ENCODE peak calls at places on chromosomes 5 and 9, in five cellular contexts. O, N, K, Y and E are unnamed samples.

GRCh38 chr5:127791439-127791838 is 88.2 kb downstream of the CCDC192 start:
- DNase-seq in O (no peak), N (no peak), K (no peak), Y (no peak), E (no peak)

GRCh38 chr5:167916706-167917105 is 374.7 kb upstream of the WWC1 start:
- DNase-seq in O (peak; percentile 20), N (no peak), K (no peak), Y (peak; percentile 66), E (peak; percentile 85)

GRCh38 chr5:142239394-142240159 is 85.2 kb downstream of the SPRY4 start:
- DNase-seq in O (no peak), N (no peak), K (no peak), Y (no peak), E (no peak)

GRCh38 chr9:117703538-117703937 is 665 bp upstream of the TLR4 start:
- DNase-seq in O (no peak), N (no peak), K (peak; percentile 41), Y (no peak), E (no peak)

GRCh38 chr9:132235894-132236661 is 74.2 kb downstream of the NTNG2 start:
- DNase-seq in O (peak; percentile 90), N (peak; percentile 46), K (peak; percentile 94), Y (peak; percentile 97), E (peak; percentile 22)

GRCh38 chr5:14061106-14061505 is 82.0 kb upstream of the TRIO start:
- DNase-seq in O (no peak), N (no peak), K (no peak), Y (peak; percentile 61), E (no peak)

GRCh38 chr5:1508679-1509290 is 15.0 kb downstream of the LPCAT1 start:
- DNase-seq in O (no peak), N (no peak), K (no peak), Y (peak; percentile 22), E (no peak)

GRCh38 chr5:139167533-139167932 is 30.6 kb downstream of the SIL1 start:
- DNase-seq in O (no peak), N (no peak), K (no peak), Y (no peak), E (no peak)

GRCh38 chr5:10762776-10763500 is 1.9 kb upstream of the DAP start:
- DNase-seq in O (no peak), N (no peak), K (peak; percentile 72), Y (no peak), E (no peak)

GRCh38 chr5:32520326-32520725 is 65.0 kb upstream of the SUB1 start:
- DNase-seq in O (no peak), N (no peak), K (no peak), Y (no peak), E (no peak)

GRCh38 chr9:126151031-126151670 is 175.5 kb upstream of the MVB12B start:
- DNase-seq in O (no peak), N (peak; percentile 72), K (no peak), Y (no peak), E (no peak)

GRCh38 chr9:135916998-135917397 is 9.7 kb upstream of the CAMSAP1 start:
- DNase-seq in O (no peak), N (no peak), K (peak; percentile 66), Y (no peak), E (no peak)

GRCh38 chr9:115964710-115965347 is 188.8 kb upstream of the PAPPA start:
- DNase-seq in O (no peak), N (no peak), K (no peak), Y (no peak), E (no peak)

GRCh38 chr5:88886252-88886651 is 3.3 kb upstream of the MEF2C start:
- DNase-seq in O (no peak), N (no peak), K (peak; percentile 58), Y (no peak), E (no peak)

GRCh38 chr9:96408409-96409280 is 9.5 kb downstream of the ZNF367 start:
- DNase-seq in O (no peak), N (peak; percentile 95), K (no peak), Y (no peak), E (no peak)

GRCh38 chr9:119289740-119290139 is 79.5 kb downstream of the BRINP1 start:
- DNase-seq in O (peak; percentile 79), N (peak; percentile 32), K (peak; percentile 86), Y (peak; percentile 80), E (peak; percentile 41)

GRCh38 chr5:146306838-146307237 is 31.8 kb upstream of the POU4F3 start:
- DNase-seq in O (no peak), N (no peak), K (no peak), Y (no peak), E (no peak)

GRCh38 chr5:144469106-144469505 is 298.4 kb downstream of the KCTD16 start:
- DNase-seq in O (no peak), N (no peak), K (no peak), Y (no peak), E (peak; percentile 75)

GRCh38 chr5:116574682-116575634 is at the start of gene SEMA6A:
- DNase-seq in O (peak; percentile 97), N (peak; percentile 61), K (peak; percentile 79), Y (peak; percentile 99), E (peak; percentile 81)

GRCh38 chr9:105930007-105930627 is 235.8 kb downstream of the TMEM38B start:
- DNase-seq in O (no peak), N (no peak), K (no peak), Y (no peak), E (no peak)

GRCh38 chr9:79154806-79155205 is 417.0 kb upstream of the TLE4 start:
- DNase-seq in O (no peak), N (no peak), K (no peak), Y (no peak), E (no peak)

DNA sequence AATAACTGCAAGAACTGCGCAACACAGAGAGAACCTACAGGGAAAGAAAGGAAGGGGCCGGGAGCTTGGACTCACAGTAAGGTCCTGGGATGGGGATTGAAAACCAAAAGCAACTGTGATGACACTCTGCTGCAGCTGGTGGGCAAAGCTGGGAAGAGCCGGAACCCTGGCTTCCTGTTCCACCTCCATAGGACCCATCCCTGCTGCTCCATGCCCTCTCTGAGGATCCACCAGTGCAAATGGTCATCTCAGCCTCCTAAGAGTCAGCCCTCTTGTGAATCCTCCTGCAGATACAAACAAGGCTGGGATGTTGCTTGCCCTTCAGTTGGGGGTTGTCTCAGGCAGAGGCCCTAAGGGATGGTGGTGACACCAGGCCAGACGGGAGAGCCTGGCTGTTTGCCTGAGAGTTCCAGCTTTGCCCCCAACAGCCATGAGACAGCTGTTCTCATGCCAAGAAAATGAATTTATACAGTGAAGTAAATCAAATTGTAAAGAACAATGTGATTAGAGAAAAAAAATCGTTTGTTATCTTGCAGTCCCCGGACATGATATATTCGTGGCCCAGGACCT is 90.8 kb downstream of the TENT4A start:
- DNase-seq in O (no peak), N (no peak), K (no peak), Y (no peak), E (no peak)
- H3K9ac ChIP-seq in O (no peak overlapping the region), N (no peak overlapping the region), K (no peak overlapping the region), Y (no peak overlapping the region), E (no peak overlapping the region)

GRCh38 chr5:159337291-159337974 is 7.1 kb upstream of the IL12B start:
- DNase-seq in O (no peak), N (no peak), K (no peak), Y (no peak), E (peak; percentile 89)
- H3K9ac ChIP-seq in O (no peak overlapping the region), N (no peak overlapping the region), K (no peak overlapping the region), Y (no peak overlapping the region), E (no peak overlapping the region)

DNA sequence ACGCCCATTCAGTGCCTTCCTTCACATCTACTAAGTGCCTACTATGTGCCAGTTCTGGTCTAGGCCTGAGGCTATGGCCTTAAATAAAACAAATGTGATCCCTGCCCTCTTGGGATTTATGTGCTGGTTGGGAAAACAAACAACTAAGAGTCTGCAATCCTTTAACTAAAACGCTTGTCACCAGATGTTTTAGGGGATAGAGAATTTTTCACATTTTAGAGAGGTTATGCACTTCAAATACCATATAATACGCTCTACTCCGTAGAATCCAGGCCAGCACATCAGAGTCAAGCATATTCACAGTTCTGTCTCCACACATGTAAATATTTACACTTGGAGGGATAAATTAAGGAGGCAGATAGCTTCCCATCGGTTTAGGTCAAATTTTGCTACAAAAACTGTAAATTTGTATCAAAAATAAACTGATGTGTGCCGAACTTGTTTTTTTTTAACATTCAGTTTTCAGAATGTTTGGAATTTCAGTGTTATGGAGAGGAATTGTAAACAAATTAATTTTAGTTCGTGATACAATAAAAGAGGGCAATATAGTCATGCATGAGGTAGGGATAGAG is 22.0 kb upstream of the ADRA1B start:
- DNase-seq in O (no peak), N (no peak), K (no peak), Y (no peak), E (no peak)
- H3K9ac ChIP-seq in O (no peak overlapping the region), N (no peak overlapping the region), K (no peak overlapping the region), Y (no peak overlapping the region), E (no peak overlapping the region)

GRCh38 chr5:169413416-169413815 is 112.5 kb upstream of the SLIT3 start:
- DNase-seq in O (no peak), N (no peak), K (no peak), Y (no peak), E (no peak)

GRCh38 chr5:169417676-169418075 is 116.7 kb upstream of the SLIT3 start:
- DNase-seq in O (no peak), N (no peak), K (no peak), Y (peak; percentile 14), E (no peak)

GRCh38 chr5:169415351-169415750 is 114.4 kb upstream of the SLIT3 start:
- DNase-seq in O (no peak), N (no peak), K (no peak), Y (peak; percentile 8), E (no peak)

GRCh38 chr5:169415948-169416347 is 115.0 kb upstream of the SLIT3 start:
- DNase-seq in O (no peak), N (no peak), K (no peak), Y (peak; percentile 9), E (no peak)

DNA sequence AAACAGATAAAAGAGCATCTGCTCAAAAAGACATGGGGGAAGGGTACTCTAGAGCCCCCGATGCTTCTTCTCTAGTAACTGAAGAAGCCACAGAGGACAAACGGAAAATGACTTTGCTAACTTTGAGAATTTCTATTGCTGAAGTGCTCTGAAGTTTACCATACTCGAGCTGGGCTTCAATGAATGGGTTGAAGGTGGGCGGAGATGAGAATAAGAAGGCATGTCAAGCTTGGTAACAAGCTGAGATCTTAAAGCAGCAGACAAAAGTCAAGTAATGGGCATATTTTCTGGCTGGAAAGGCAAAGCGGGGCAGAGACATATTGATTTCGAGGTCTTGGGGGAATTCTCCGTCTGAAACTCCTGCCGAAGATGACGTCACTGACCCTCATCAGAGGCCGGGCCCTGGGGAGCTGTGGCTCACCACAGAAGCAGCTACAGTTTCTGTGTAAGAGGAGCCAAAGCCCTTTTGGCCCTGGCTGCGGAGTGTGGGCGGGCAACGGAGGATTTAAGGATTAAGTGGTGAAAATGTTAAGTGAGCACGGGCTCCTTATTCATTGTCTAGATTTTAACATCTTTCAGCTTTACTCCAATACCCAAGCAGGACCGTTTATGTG is 115.8 kb upstream of the SLIT3 start:
- DNase-seq in O (peak; percentile 72), N (no peak), K (peak; percentile 85), Y (peak; percentile 61), E (peak; percentile 90)
- H3K9ac ChIP-seq in O (no peak overlapping the region), N (no peak overlapping the region), K (no peak overlapping the region), Y (no peak overlapping the region), E (peak overlapping the region; percentile 15)